ENCODE peak calls at places on chromosome 7, in nine cellular contexts. M is H54; V is glutamatergic neuron; O is caudate nucleus; K is hepatocyte; A is brain microvascular endothelial cell; E is fibroblast of mammary gland; G is AG04450; C is activated naive CD8-positive, alpha-beta T cell treated with anti-CD3 and anti-CD28 coated beads, Interleukin-2, amount 50 U/mL, for 24 hours. U is an unnamed sample.

GRCh38 chr7:112515989-112516388 is 35.2 kb downstream of the LSMEM1 start:
- DNase-seq in M (no peak), V (no peak), O (no peak), K (no peak), A (no peak), E (no peak), G (no peak), C (no peak), U (no peak)

GRCh38 chr7:81299272-81299671 is 380.4 kb upstream of the SEMA3C start:
- DNase-seq in M (peak; percentile 19), V (no peak), O (no peak), K (peak; percentile 53), A (peak; percentile 95), E (peak; percentile 98), G (peak; percentile 78), C (no peak), U (peak; percentile 80)

GRCh38 chr7:44750921-44751571 is 2.4 kb downstream of the ZMIZ2 start:
- DNase-seq in M (no peak), V (peak; percentile 55), O (no peak), K (peak; percentile 57), A (peak; percentile 8), E (no peak), G (no peak), C (peak; percentile 67), U (no peak)

GRCh38 chr7:106772655-106773108 is 92.4 kb upstream of the PIK3CG start:
- DNase-seq in M (no peak), V (no peak), O (no peak), K (no peak), A (peak; percentile 11), E (peak; percentile 83), G (no peak), C (no peak), U (peak; percentile 78)

GRCh38 chr7:111517441-111518037 is 44.8 kb downstream of the IMMP2L start:
- DNase-seq in M (no peak), V (no peak), O (no peak), K (no peak), A (no peak), E (peak; percentile 29), G (no peak), C (no peak), U (no peak)

GRCh38 chr7:39589323-39590111 is 23.3 kb downstream of the YAE1 start:
- DNase-seq in M (peak; percentile 72), V (peak; percentile 29), O (no peak), K (peak; percentile 23), A (peak; percentile 94), E (peak; percentile 84), G (no peak), C (peak; percentile 71), U (no peak)

GRCh38 chr7:152537639-152538038 is 101.8 kb upstream of the KMT2C start:
- DNase-seq in M (no peak), V (no peak), O (no peak), K (no peak), A (no peak), E (no peak), G (no peak), C (no peak), U (no peak)

GRCh38 chr7:99106869-99107268 is 37.0 kb downstream of the SMURF1 start:
- DNase-seq in M (no peak), V (no peak), O (no peak), K (no peak), A (no peak), E (peak; percentile 66), G (no peak), C (no peak), U (no peak)

GRCh38 chr7:26049081-26049480 is 102.9 kb upstream of the NFE2L3 start:
- DNase-seq in M (no peak), V (no peak), O (no peak), K (no peak), A (no peak), E (no peak), G (no peak), C (no peak), U (no peak)

GRCh38 chr7:23247602-23248335 is 1.2 kb downstream of the GPNMB start:
- DNase-seq in M (no peak), V (no peak), O (peak; percentile 11), K (no peak), A (no peak), E (peak; percentile 23), G (no peak), C (no peak), U (no peak)

GRCh38 chr7:84182301-84182700 is 12.3 kb downstream of the SEMA3A start:
- DNase-seq in M (no peak), V (no peak), O (no peak), K (no peak), A (no peak), E (no peak), G (no peak), C (no peak), U (peak; percentile 70)

GRCh38 chr7:66867198-66867790 is 53.7 kb upstream of the TMEM248 start:
- DNase-seq in M (no peak), V (no peak), O (no peak), K (no peak), A (no peak), E (no peak), G (no peak), C (no peak), U (peak; percentile 55)

GRCh38 chr7:32670105-32670504 is 174.8 kb downstream of the AVL9 start:
- DNase-seq in M (peak; percentile 30), V (no peak), O (peak; percentile 12), K (peak; percentile 65), A (peak; percentile 81), E (peak; percentile 51), G (no peak), C (no peak), U (peak; percentile 86)

GRCh38 chr7:110633313-110633712 is 457.6 kb upstream of the LRRN3 start:
- DNase-seq in M (no peak), V (no peak), O (no peak), K (no peak), A (no peak), E (no peak), G (no peak), C (no peak), U (no peak)

GRCh38 chr7:98217623-98218582 is 6.7 kb downstream of the BHLHA15 start:
- DNase-seq in M (no peak), V (peak; percentile 27), O (peak; percentile 83), K (no peak), A (no peak), E (no peak), G (no peak), C (no peak), U (no peak)

GRCh38 chr7:102819151-102819550 is 70.4 kb downstream of the FAM185A start:
- DNase-seq in M (no peak), V (no peak), O (no peak), K (no peak), A (no peak), E (no peak), G (no peak), C (no peak), U (peak; percentile 74)

GRCh38 chr7:129550673-129551360 is 48.5 kb downstream of the SMKR1 start:
- DNase-seq in M (no peak), V (no peak), O (no peak), K (peak; percentile 71), A (no peak), E (no peak), G (no peak), C (no peak), U (no peak)

U was measured in dermis microvascular lymphatic vessel endothelial cell.